ENCODE peak calls at places on chromosomes 6 and 20, in seven cellular contexts. O, S, E, D, T, C and W are unnamed samples.

GRCh38 chr20:54058420-54059139 is 11.8 kb downstream of the BCAS1 start:
- DNase-seq in O (no peak), S (no peak), E (no peak), D (no peak), T (no peak), C (no peak), W (no peak)

GRCh38 chr6:37690964-37691735 is 6.5 kb downstream of the MDGA1 start:
- DNase-seq in O (no peak), S (no peak), E (no peak), D (no peak), T (peak; percentile 69), C (no peak), W (peak; percentile 47)

GRCh38 chr20:34922654-34923381 is 32.8 kb downstream of the GSS start:
- DNase-seq in O (no peak), S (no peak), E (peak; percentile 23), D (no peak), T (peak; percentile 83), C (peak; percentile 60), W (peak; percentile 51)

GRCh38 chr6:20789162-20789561 is 254.9 kb downstream of the CDKAL1 start:
- DNase-seq in O (no peak), S (no peak), E (no peak), D (no peak), T (peak; percentile 44), C (no peak), W (no peak)

GRCh38 chr6:43359381-43359780 is 10.1 kb downstream of the ZNF318 start:
- DNase-seq in O (no peak), S (no peak), E (no peak), D (no peak), T (peak; percentile 30), C (no peak), W (no peak)

GRCh38 chr6:98823845-98824162 is 10.6 kb upstream of the POU3F2 start:
- DNase-seq in O (no peak), S (no peak), E (no peak), D (no peak), T (no peak), C (no peak), W (no peak)

GRCh38 chr6:2103644-2104523 is 141.5 kb downstream of the GMDS start:
- DNase-seq in O (no peak), S (no peak), E (no peak), D (no peak), T (peak; percentile 69), C (no peak), W (peak; percentile 13)

GRCh38 chr20:3902446-3902845 is 13.3 kb downstream of the PANK2 start:
- DNase-seq in O (no peak), S (no peak), E (no peak), D (no peak), T (no peak), C (no peak), W (no peak)

GRCh38 chr20:41149679-41150131 is 12.4 kb downstream of the PLCG1 start:
- DNase-seq in O (no peak), S (no peak), E (no peak), D (no peak), T (peak; percentile 71), C (no peak), W (peak; percentile 40)

GRCh38 chr20:6142348-6142993 is 19.6 kb upstream of the FERMT1 start:
- DNase-seq in O (peak; percentile 38), S (no peak), E (no peak), D (no peak), T (peak; percentile 65), C (peak; percentile 63), W (peak; percentile 37)

GRCh38 chr6:133939778-133940667 is 13.0 kb upstream of the TBPL1 start:
- DNase-seq in O (no peak), S (no peak), E (no peak), D (no peak), T (no peak), C (no peak), W (no peak)

GRCh38 chr6:102848796-102849195 is 1455.3 kb downstream of the GRIK2 start:
- DNase-seq in O (no peak), S (no peak), E (no peak), D (no peak), T (no peak), C (no peak), W (no peak)

DNA sequence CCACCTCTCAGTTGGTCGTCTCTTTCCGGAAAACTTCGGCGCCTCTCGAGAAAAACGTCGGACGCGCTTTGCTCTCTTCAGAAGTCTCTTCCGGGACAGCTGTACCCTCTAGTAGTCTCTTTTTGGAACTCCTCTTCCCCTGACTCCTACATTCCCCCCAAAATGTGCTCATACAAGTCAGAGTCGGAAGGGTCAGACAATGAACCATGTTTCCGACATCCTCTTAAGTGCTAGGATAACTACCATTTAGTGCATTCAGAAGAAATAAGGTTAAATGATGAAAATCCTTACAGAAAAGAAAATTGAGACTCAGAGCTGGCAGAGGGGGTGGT is 476 bp upstream of the TP53RK start:
- DNase-seq in O (no peak), S (no peak), E (no peak), D (no peak), T (no peak), C (no peak), W (no peak)
- TF ChIP-seq POLR2A in O (peak; percentile 36), S (no peak), E (no peak), D (no peak), T (no peak), C (no peak), W (peak; percentile 57)

GRCh38 chr6:27141013-27141412 is 106.5 kb upstream of the PRSS16 start:
- DNase-seq in O (no peak), S (no peak), E (no peak), D (no peak), T (no peak), C (no peak), W (no peak)

GRCh38 chr6:27138837-27139752 is 108.4 kb upstream of the PRSS16 start:
- DNase-seq in O (no peak), S (peak; percentile 70), E (no peak), D (peak; percentile 69), T (peak; percentile 60), C (no peak), W (no peak)

GRCh38 chr6:27141472-27142015 is 106.0 kb upstream of the PRSS16 start:
- DNase-seq in O (no peak), S (no peak), E (no peak), D (no peak), T (no peak), C (no peak), W (no peak)

GRCh38 chr6:27138398-27138797 is 109.1 kb upstream of the PRSS16 start:
- DNase-seq in O (no peak), S (no peak), E (no peak), D (no peak), T (no peak), C (no peak), W (no peak)

DNA sequence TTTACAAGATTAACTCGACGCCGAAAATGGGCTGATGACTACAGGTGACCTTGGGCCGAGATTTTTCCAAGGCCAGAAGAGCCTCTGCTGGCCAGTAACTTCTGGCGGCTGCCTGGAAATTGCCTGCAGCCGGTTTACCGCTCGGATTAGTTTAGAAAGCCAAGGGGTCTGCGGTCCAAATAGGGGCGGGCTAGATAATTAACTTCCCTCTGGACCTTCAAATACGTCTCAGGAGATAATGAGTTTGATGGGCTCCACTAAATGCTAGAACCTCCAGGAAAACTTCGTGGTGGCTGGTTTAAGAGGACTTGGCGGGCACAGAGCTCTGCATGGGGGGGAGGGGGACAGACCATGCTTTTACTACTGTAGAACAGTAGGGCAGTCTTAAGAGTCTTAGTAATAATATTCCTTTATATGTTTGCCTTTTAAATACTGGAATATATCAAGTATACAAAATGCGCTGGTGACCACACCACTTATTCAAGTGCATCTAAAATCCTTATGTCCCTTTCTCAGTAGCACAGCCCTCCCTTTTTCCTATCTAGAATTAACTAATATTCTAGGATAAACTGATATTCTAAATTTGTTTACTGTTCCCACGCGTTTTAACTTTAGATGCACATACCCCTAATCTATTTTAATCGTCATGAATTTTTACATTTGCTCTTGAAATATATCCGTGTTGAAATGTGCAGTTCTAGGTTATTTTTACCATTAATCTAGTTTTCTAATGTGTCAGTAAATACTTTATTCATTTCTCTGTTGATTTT is 107.6 kb upstream of the PRSS16 start:
- DNase-seq in O (no peak), S (no peak), E (no peak), D (no peak), T (peak; percentile 26), C (no peak), W (no peak)
- TF ChIP-seq POLR2A in O (peak; percentile 28), S (no peak), E (no peak), D (no peak), T (no peak), C (no peak), W (no peak)

GRCh38 chr20:32236048-32236533 is 28.4 kb downstream of the POFUT1 start:
- DNase-seq in O (no peak), S (no peak), E (no peak), D (no peak), T (no peak), C (peak; percentile 17), W (no peak)
- TF ChIP-seq POLR2A in O (no peak), S (no peak), E (no peak), D (no peak), T (no peak), C (no peak), W (no peak)

DNA sequence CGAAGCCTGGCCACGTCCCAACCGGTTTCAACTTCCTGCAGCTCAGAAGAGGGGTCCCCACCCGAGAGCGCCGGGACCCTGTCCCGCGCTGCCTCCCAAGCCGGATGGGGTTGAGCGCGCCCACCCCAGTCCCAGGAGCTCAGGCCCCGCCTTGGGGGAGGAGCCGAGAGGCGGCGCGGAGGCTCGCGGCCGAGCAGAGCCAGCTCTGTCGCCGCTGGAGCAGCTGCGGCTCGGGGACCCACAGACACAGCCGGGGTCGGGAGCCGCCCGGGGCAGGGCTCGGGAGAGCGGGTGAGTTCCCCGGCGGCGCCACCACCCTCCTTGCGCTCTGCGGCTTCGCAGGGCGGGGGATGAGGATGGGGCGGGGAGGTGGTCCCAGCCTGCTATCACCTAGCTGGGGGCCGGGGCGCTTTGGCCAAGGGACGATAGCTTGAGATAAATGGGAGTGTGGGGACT is at the start of gene PPP1R16B:
- DNase-seq in O (peak; percentile 73), S (peak; percentile 85), E (no peak), D (no peak), T (no peak), C (no peak), W (no peak)
- TF ChIP-seq POLR2A in O (peak; percentile 68), S (no peak), E (no peak), D (no peak), T (no peak), C (no peak), W (no peak)

GRCh38 chr6:85669735-85670194 is 27.1 kb upstream of the SYNCRIP start:
- DNase-seq in O (peak; percentile 33), S (no peak), E (no peak), D (no peak), T (peak; percentile 68), C (no peak), W (peak; percentile 27)
- TF ChIP-seq POLR2A in O (peak; percentile 38), S (no peak), E (no peak), D (no peak), T (no peak), C (no peak), W (no peak)

DNA sequence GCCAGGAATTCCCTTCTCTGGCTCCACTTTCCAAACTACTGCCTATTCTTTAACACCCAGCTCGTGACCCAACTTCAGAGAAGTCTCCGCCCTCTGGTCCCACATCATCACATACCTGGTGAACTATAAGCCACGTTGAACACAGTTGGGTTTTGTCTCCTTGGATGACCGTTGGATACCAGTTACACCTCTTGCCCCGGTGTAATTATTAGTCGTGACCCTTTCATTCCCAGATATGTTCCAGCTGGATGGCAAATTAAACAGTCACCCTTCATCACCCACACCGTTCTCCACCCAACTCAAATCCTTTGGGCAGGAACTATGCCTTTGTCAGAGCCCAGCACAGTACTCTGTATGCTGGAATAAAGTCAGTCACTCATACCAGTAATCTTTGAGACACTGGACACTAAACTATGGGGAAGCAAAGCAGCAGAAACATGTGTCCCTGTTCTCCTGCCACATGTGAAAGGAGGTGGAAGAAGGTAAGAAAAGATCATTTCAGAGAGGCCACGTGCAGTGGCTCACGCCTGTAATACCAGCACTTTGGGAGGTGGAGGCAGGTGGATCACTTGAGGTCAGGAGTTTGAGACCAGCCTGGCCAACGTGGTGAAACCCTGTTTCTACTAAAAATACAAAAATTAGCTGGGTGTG is 22.5 kb downstream of the PLAGL2 start:
- DNase-seq in O (no peak), S (no peak), E (no peak), D (peak; percentile 8), T (no peak), C (no peak), W (no peak)
- TF ChIP-seq POLR2A in O (no peak), S (no peak), E (no peak), D (no peak), T (no peak), C (no peak), W (no peak)